ENCODE peak calls at places on chromosome 11, in nine cellular contexts. One of them, this sample, is unnamed.

GRCh38 chr11:117217141-117217609 is 14.7 kb downstream of the PCSK7 start:
- DNase-seq in cardiac muscle cell: no peak
- DNase-seq in suprapubic skin: no peak
- DNase-seq in HuH-7: no peak
- DNase-seq in fibroblast of pulmonary artery: peak; percentile 98
- DNase-seq in NCI-H1092 treated with DMSO at 0.1 percent for 48 hours: no peak
- DNase-seq in SJSA1: no peak
- DNase-seq in endodermal cell: no peak
- DNase-seq in CD8-positive, alpha-beta memory T cell: no peak
- DNase-seq in this sample: no peak

GRCh38 chr11:9003573-9004309 is at the start of gene NRIP3:
- DNase-seq in cardiac muscle cell: peak; percentile 81
- DNase-seq in suprapubic skin: peak; percentile 84
- DNase-seq in HuH-7: peak; percentile 67
- DNase-seq in fibroblast of pulmonary artery: peak; percentile 55
- DNase-seq in NCI-H1092 treated with DMSO at 0.1 percent for 48 hours: peak; percentile 77
- DNase-seq in SJSA1: peak; percentile 62
- DNase-seq in endodermal cell: peak; percentile 83
- DNase-seq in CD8-positive, alpha-beta memory T cell: peak; percentile 84
- DNase-seq in this sample: peak; percentile 51

GRCh38 chr11:68870470-68870869 is 28.8 kb upstream of the CPT1A start:
- DNase-seq in cardiac muscle cell: peak; percentile 21
- DNase-seq in suprapubic skin: no peak
- DNase-seq in HuH-7: peak; percentile 79
- DNase-seq in fibroblast of pulmonary artery: no peak
- DNase-seq in NCI-H1092 treated with DMSO at 0.1 percent for 48 hours: no peak
- DNase-seq in SJSA1: peak; percentile 53
- DNase-seq in endodermal cell: no peak
- DNase-seq in CD8-positive, alpha-beta memory T cell: no peak
- DNase-seq in this sample: peak; percentile 22

GRCh38 chr11:35347921-35348331 is 71.4 kb downstream of the SLC1A2 start:
- DNase-seq in cardiac muscle cell: no peak
- DNase-seq in suprapubic skin: no peak
- DNase-seq in HuH-7: no peak
- DNase-seq in fibroblast of pulmonary artery: no peak
- DNase-seq in NCI-H1092 treated with DMSO at 0.1 percent for 48 hours: no peak
- DNase-seq in SJSA1: peak; percentile 61
- DNase-seq in endodermal cell: no peak
- DNase-seq in CD8-positive, alpha-beta memory T cell: no peak
- DNase-seq in this sample: no peak

GRCh38 chr11:67409261-67409666 is 5.4 kb downstream of the TBC1D10C start:
- DNase-seq in cardiac muscle cell: no peak
- DNase-seq in suprapubic skin: no peak
- DNase-seq in HuH-7: no peak
- DNase-seq in fibroblast of pulmonary artery: no peak
- DNase-seq in NCI-H1092 treated with DMSO at 0.1 percent for 48 hours: no peak
- DNase-seq in SJSA1: no peak
- DNase-seq in endodermal cell: no peak
- DNase-seq in CD8-positive, alpha-beta memory T cell: peak; percentile 69
- DNase-seq in this sample: no peak

GRCh38 chr11:130916238-130916855 is at the start of gene SNX19:
- DNase-seq in cardiac muscle cell: peak; percentile 94
- DNase-seq in suprapubic skin: peak; percentile 91
- DNase-seq in HuH-7: peak; percentile 85
- DNase-seq in fibroblast of pulmonary artery: peak; percentile 92
- DNase-seq in NCI-H1092 treated with DMSO at 0.1 percent for 48 hours: peak; percentile 91
- DNase-seq in SJSA1: peak; percentile 71
- DNase-seq in endodermal cell: peak; percentile 96
- DNase-seq in CD8-positive, alpha-beta memory T cell: peak; percentile 85
- DNase-seq in this sample: peak; percentile 45

GRCh38 chr11:29272019-29272654 is 744.7 kb downstream of the KCNA4 start:
- DNase-seq in cardiac muscle cell: no peak
- DNase-seq in suprapubic skin: no peak
- DNase-seq in HuH-7: no peak
- DNase-seq in fibroblast of pulmonary artery: peak; percentile 71
- DNase-seq in NCI-H1092 treated with DMSO at 0.1 percent for 48 hours: no peak
- DNase-seq in SJSA1: peak; percentile 24
- DNase-seq in endodermal cell: no peak
- DNase-seq in CD8-positive, alpha-beta memory T cell: no peak
- DNase-seq in this sample: peak; percentile 44

GRCh38 chr11:114441921-114442320 is 2.7 kb downstream of the REXO2 start:
- DNase-seq in cardiac muscle cell: no peak
- DNase-seq in suprapubic skin: no peak
- DNase-seq in HuH-7: no peak
- DNase-seq in fibroblast of pulmonary artery: no peak
- DNase-seq in NCI-H1092 treated with DMSO at 0.1 percent for 48 hours: peak; percentile 51
- DNase-seq in SJSA1: no peak
- DNase-seq in endodermal cell: no peak
- DNase-seq in CD8-positive, alpha-beta memory T cell: no peak
- DNase-seq in this sample: no peak

GRCh38 chr11:24739637-24740036 is 242.8 kb downstream of the LUZP2 start:
- DNase-seq in cardiac muscle cell: no peak
- DNase-seq in suprapubic skin: no peak
- DNase-seq in HuH-7: no peak
- DNase-seq in fibroblast of pulmonary artery: no peak
- DNase-seq in NCI-H1092 treated with DMSO at 0.1 percent for 48 hours: no peak
- DNase-seq in SJSA1: no peak
- DNase-seq in endodermal cell: no peak
- DNase-seq in CD8-positive, alpha-beta memory T cell: no peak
- DNase-seq in this sample: no peak

GRCh38 chr11:9293646-9294045 is 20.7 kb downstream of the TMEM41B start:
- DNase-seq in cardiac muscle cell: no peak
- DNase-seq in suprapubic skin: no peak
- DNase-seq in HuH-7: no peak
- DNase-seq in fibroblast of pulmonary artery: no peak
- DNase-seq in NCI-H1092 treated with DMSO at 0.1 percent for 48 hours: no peak
- DNase-seq in SJSA1: no peak
- DNase-seq in endodermal cell: no peak
- DNase-seq in CD8-positive, alpha-beta memory T cell: no peak
- DNase-seq in this sample: no peak

GRCh38 chr11:31325162-31325561 is 44.4 kb downstream of the DCDC1 start:
- DNase-seq in cardiac muscle cell: no peak
- DNase-seq in suprapubic skin: no peak
- DNase-seq in HuH-7: no peak
- DNase-seq in fibroblast of pulmonary artery: peak; percentile 86
- DNase-seq in NCI-H1092 treated with DMSO at 0.1 percent for 48 hours: no peak
- DNase-seq in SJSA1: no peak
- DNase-seq in endodermal cell: no peak
- DNase-seq in CD8-positive, alpha-beta memory T cell: no peak
- DNase-seq in this sample: no peak

GRCh38 chr11:17354070-17354924 is 2.7 kb downstream of the NCR3LG1 start:
- DNase-seq in cardiac muscle cell: peak; percentile 76
- DNase-seq in suprapubic skin: no peak
- DNase-seq in HuH-7: peak; percentile 57
- DNase-seq in fibroblast of pulmonary artery: peak; percentile 85
- DNase-seq in NCI-H1092 treated with DMSO at 0.1 percent for 48 hours: peak; percentile 71
- DNase-seq in SJSA1: peak; percentile 70
- DNase-seq in endodermal cell: peak; percentile 88
- DNase-seq in CD8-positive, alpha-beta memory T cell: peak; percentile 59
- DNase-seq in this sample: peak; percentile 69

GRCh38 chr11:6022954-6023353 is 7.6 kb downstream of the OR56A1 start:
- DNase-seq in cardiac muscle cell: peak; percentile 73
- DNase-seq in suprapubic skin: no peak
- DNase-seq in HuH-7: peak; percentile 12
- DNase-seq in fibroblast of pulmonary artery: peak; percentile 73
- DNase-seq in NCI-H1092 treated with DMSO at 0.1 percent for 48 hours: peak; percentile 5
- DNase-seq in SJSA1: peak; percentile 1
- DNase-seq in endodermal cell: peak; percentile 63
- DNase-seq in CD8-positive, alpha-beta memory T cell: no peak
- DNase-seq in this sample: peak; percentile 44

GRCh38 chr11:67423891-67424613 is 4.2 kb upstream of the RPS6KB2 start:
- DNase-seq in cardiac muscle cell: no peak
- DNase-seq in suprapubic skin: no peak
- DNase-seq in HuH-7: no peak
- DNase-seq in fibroblast of pulmonary artery: no peak
- DNase-seq in NCI-H1092 treated with DMSO at 0.1 percent for 48 hours: no peak
- DNase-seq in SJSA1: no peak
- DNase-seq in endodermal cell: no peak
- DNase-seq in CD8-positive, alpha-beta memory T cell: no peak
- DNase-seq in this sample: no peak

GRCh38 chr11:116829525-116830183 is at the start of gene APOC3:
- DNase-seq in cardiac muscle cell: no peak
- DNase-seq in suprapubic skin: no peak
- DNase-seq in HuH-7: peak; percentile 66
- DNase-seq in fibroblast of pulmonary artery: peak; percentile 51
- DNase-seq in NCI-H1092 treated with DMSO at 0.1 percent for 48 hours: no peak
- DNase-seq in SJSA1: no peak
- DNase-seq in endodermal cell: no peak
- DNase-seq in CD8-positive, alpha-beta memory T cell: no peak
- DNase-seq in this sample: no peak

GRCh38 chr11:132062031-132062430 is 691.6 kb downstream of the NTM start:
- DNase-seq in cardiac muscle cell: no peak
- DNase-seq in suprapubic skin: no peak
- DNase-seq in HuH-7: no peak
- DNase-seq in fibroblast of pulmonary artery: no peak
- DNase-seq in NCI-H1092 treated with DMSO at 0.1 percent for 48 hours: no peak
- DNase-seq in SJSA1: no peak
- DNase-seq in endodermal cell: no peak
- DNase-seq in CD8-positive, alpha-beta memory T cell: no peak
- DNase-seq in this sample: no peak

GRCh38 chr11:9060700-9061111 is 30.7 kb downstream of the SCUBE2 start:
- DNase-seq in cardiac muscle cell: peak; percentile 17
- DNase-seq in suprapubic skin: no peak
- DNase-seq in HuH-7: peak; percentile 48
- DNase-seq in fibroblast of pulmonary artery: no peak
- DNase-seq in NCI-H1092 treated with DMSO at 0.1 percent for 48 hours: no peak
- DNase-seq in SJSA1: no peak
- DNase-seq in endodermal cell: peak; percentile 75
- DNase-seq in CD8-positive, alpha-beta memory T cell: no peak
- DNase-seq in this sample: peak; percentile 5

GRCh38 chr11:80993561-80993960 is 1552.7 kb upstream of the TENM4 start:
- DNase-seq in cardiac muscle cell: no peak
- DNase-seq in suprapubic skin: no peak
- DNase-seq in HuH-7: no peak
- DNase-seq in fibroblast of pulmonary artery: no peak
- DNase-seq in NCI-H1092 treated with DMSO at 0.1 percent for 48 hours: no peak
- DNase-seq in SJSA1: no peak
- DNase-seq in endodermal cell: no peak
- DNase-seq in CD8-positive, alpha-beta memory T cell: no peak
- DNase-seq in this sample: no peak

GRCh38 chr11:117096140-117096972 is 1.9 kb downstream of the SIK3 start:
- DNase-seq in cardiac muscle cell: peak; percentile 62
- DNase-seq in suprapubic skin: no peak
- DNase-seq in HuH-7: peak; percentile 88
- DNase-seq in fibroblast of pulmonary artery: no peak
- DNase-seq in NCI-H1092 treated with DMSO at 0.1 percent for 48 hours: no peak
- DNase-seq in SJSA1: peak; percentile 31
- DNase-seq in endodermal cell: peak; percentile 78
- DNase-seq in CD8-positive, alpha-beta memory T cell: peak; percentile 23
- DNase-seq in this sample: no peak

GRCh38 chr11:19576054-19576453 is 136.6 kb upstream of the NAV2 start:
- DNase-seq in cardiac muscle cell: no peak
- DNase-seq in suprapubic skin: no peak
- DNase-seq in HuH-7: no peak
- DNase-seq in fibroblast of pulmonary artery: no peak
- DNase-seq in NCI-H1092 treated with DMSO at 0.1 percent for 48 hours: no peak
- DNase-seq in SJSA1: no peak
- DNase-seq in endodermal cell: no peak
- DNase-seq in CD8-positive, alpha-beta memory T cell: no peak
- DNase-seq in this sample: no peak

GRCh38 chr11:75330279-75330678 is 21.2 kb downstream of the ARRB1 start:
- DNase-seq in cardiac muscle cell: no peak
- DNase-seq in suprapubic skin: no peak
- DNase-seq in HuH-7: no peak
- DNase-seq in fibroblast of pulmonary artery: no peak
- DNase-seq in NCI-H1092 treated with DMSO at 0.1 percent for 48 hours: no peak
- DNase-seq in SJSA1: no peak
- DNase-seq in endodermal cell: no peak
- DNase-seq in CD8-positive, alpha-beta memory T cell: no peak
- DNase-seq in this sample: no peak

GRCh38 chr11:124937336-124937935 is 1.6 kb upstream of the HEPACAM start:
- DNase-seq in cardiac muscle cell: no peak
- DNase-seq in suprapubic skin: no peak
- DNase-seq in HuH-7: no peak
- DNase-seq in fibroblast of pulmonary artery: no peak
- DNase-seq in NCI-H1092 treated with DMSO at 0.1 percent for 48 hours: no peak
- DNase-seq in SJSA1: no peak
- DNase-seq in endodermal cell: no peak
- DNase-seq in CD8-positive, alpha-beta memory T cell: no peak
- DNase-seq in this sample: no peak

GRCh38 chr11:14359573-14360031 is 619 bp upstream of the RRAS2 start:
- DNase-seq in cardiac muscle cell: no peak
- DNase-seq in suprapubic skin: no peak
- DNase-seq in HuH-7: no peak
- DNase-seq in fibroblast of pulmonary artery: no peak
- DNase-seq in NCI-H1092 treated with DMSO at 0.1 percent for 48 hours: no peak
- DNase-seq in SJSA1: no peak
- DNase-seq in endodermal cell: no peak
- DNase-seq in CD8-positive, alpha-beta memory T cell: no peak
- DNase-seq in this sample: peak; percentile 37

GRCh38 chr11:31060880-31061279 is 308.7 kb downstream of the DCDC1 start:
- DNase-seq in cardiac muscle cell: peak; percentile 9
- DNase-seq in suprapubic skin: no peak
- DNase-seq in HuH-7: no peak
- DNase-seq in fibroblast of pulmonary artery: peak; percentile 39
- DNase-seq in NCI-H1092 treated with DMSO at 0.1 percent for 48 hours: no peak
- DNase-seq in SJSA1: no peak
- DNase-seq in endodermal cell: no peak
- DNase-seq in CD8-positive, alpha-beta memory T cell: no peak
- DNase-seq in this sample: no peak

This sample was measured in NCI-H524.